ENCODE peak calls at places on chromosomes 1 and 21, in four cellular contexts. Q is GM12878, W is HCT116, R is K562. D is an unnamed sample.

GRCh38 chr1:241630899-241631298 is 9.3 kb downstream of the CHML start:
- DNase-seq in R (no peak), Q (no peak), W (no peak), D (no peak)

GRCh38 chr21:32131960-32132359 is 146.9 kb downstream of the MIS18A start:
- DNase-seq in W (no peak), R (peak; percentile 65), Q (no peak), D (no peak)

GRCh38 chr1:197116156-197116555 is 30.3 kb downstream of the ASPM start:
- DNase-seq in R (no peak), W (no peak), Q (no peak), D (no peak)

GRCh38 chr1:112040891-112041740 is 51.6 kb upstream of the KCND3 start:
- DNase-seq in Q (no peak), W (no peak), R (no peak), D (no peak)

GRCh38 chr1:232905324-232906034 is 44.9 kb upstream of the NTPCR start:
- DNase-seq in W (no peak), R (peak; percentile 4), Q (no peak), D (no peak)

GRCh38 chr1:32201011-32201855 is 838 bp downstream of the CCDC28B start:
- DNase-seq in R (peak; percentile 93), Q (peak; percentile 50), W (no peak), D (peak; percentile 61)

GRCh38 chr1:197604327-197604726 is 171.0 kb downstream of the DENND1B start:
- DNase-seq in W (no peak), Q (no peak), R (no peak), D (no peak)

GRCh38 chr1:93578911-93579825 is 102.5 kb downstream of the BCAR3 start:
- DNase-seq in W (no peak), R (no peak), Q (no peak), D (no peak)

GRCh38 chr21:36478941-36479340 is 981 bp downstream of the CLDN14 start:
- DNase-seq in Q (no peak), R (no peak), W (no peak), D (peak; percentile 57)

GRCh38 chr1:170483041-170483440 is 48.9 kb upstream of the GORAB start:
- DNase-seq in Q (no peak), W (no peak), R (no peak), D (no peak)

GRCh38 chr1:119767486-119767885 is 1.2 kb downstream of the HMGCS2 start:
- DNase-seq in R (no peak), W (no peak), Q (no peak), D (no peak)

GRCh38 chr1:37410815-37411214 is 63.6 kb upstream of the ZC3H12A start:
- DNase-seq in Q (no peak), W (no peak), R (peak; percentile 69), D (peak; percentile 81)

GRCh38 chr1:228687562-228687961 is 47.7 kb upstream of the RHOU start:
- DNase-seq in R (peak; percentile 3), Q (no peak), W (no peak), D (no peak)
- TF ChIP-seq ATF3 in R (no peak), Q (no peak), W (no peak), D (no peak)

GRCh38 chr1:24912359-24913273 is 17.5 kb downstream of the RUNX3 start:
- DNase-seq in W (no peak), R (no peak), Q (no peak), D (no peak)

GRCh38 chr1:24911651-24912144 is 18.4 kb downstream of the RUNX3 start:
- DNase-seq in R (no peak), Q (no peak), W (no peak), D (no peak)

GRCh38 chr1:24909388-24909898 is 20.6 kb downstream of the RUNX3 start:
- DNase-seq in Q (no peak), R (peak; percentile 74), W (no peak), D (peak; percentile 89)

GRCh38 chr1:24910210-24910609 is 19.9 kb downstream of the RUNX3 start:
- DNase-seq in Q (no peak), R (no peak), W (no peak), D (no peak)

GRCh38 chr1:24910751-24911650 is 19.1 kb downstream of the RUNX3 start:
- DNase-seq in W (no peak), R (peak; percentile 42), Q (no peak), D (no peak)
- TF ChIP-seq ATF3 in W (no peak), R (no peak), Q (no peak), D (no peak)

GRCh38 chr1:47184771-47185677 is 4.8 kb downstream of the PDZK1IP1 start:
- DNase-seq in R (no peak), Q (no peak), W (no peak), D (no peak)

GRCh38 chr1:47184090-47184735 is 5.6 kb downstream of the PDZK1IP1 start:
- DNase-seq in W (no peak), Q (no peak), R (no peak), D (no peak)

GRCh38 chr1:47187226-47187925 is 2.5 kb downstream of the PDZK1IP1 start:
- DNase-seq in Q (no peak), R (no peak), W (no peak), D (no peak)

GRCh38 chr1:47187926-47188250 is 1.9 kb downstream of the PDZK1IP1 start:
- DNase-seq in W (no peak), Q (no peak), R (no peak), D (no peak)

DNA sequence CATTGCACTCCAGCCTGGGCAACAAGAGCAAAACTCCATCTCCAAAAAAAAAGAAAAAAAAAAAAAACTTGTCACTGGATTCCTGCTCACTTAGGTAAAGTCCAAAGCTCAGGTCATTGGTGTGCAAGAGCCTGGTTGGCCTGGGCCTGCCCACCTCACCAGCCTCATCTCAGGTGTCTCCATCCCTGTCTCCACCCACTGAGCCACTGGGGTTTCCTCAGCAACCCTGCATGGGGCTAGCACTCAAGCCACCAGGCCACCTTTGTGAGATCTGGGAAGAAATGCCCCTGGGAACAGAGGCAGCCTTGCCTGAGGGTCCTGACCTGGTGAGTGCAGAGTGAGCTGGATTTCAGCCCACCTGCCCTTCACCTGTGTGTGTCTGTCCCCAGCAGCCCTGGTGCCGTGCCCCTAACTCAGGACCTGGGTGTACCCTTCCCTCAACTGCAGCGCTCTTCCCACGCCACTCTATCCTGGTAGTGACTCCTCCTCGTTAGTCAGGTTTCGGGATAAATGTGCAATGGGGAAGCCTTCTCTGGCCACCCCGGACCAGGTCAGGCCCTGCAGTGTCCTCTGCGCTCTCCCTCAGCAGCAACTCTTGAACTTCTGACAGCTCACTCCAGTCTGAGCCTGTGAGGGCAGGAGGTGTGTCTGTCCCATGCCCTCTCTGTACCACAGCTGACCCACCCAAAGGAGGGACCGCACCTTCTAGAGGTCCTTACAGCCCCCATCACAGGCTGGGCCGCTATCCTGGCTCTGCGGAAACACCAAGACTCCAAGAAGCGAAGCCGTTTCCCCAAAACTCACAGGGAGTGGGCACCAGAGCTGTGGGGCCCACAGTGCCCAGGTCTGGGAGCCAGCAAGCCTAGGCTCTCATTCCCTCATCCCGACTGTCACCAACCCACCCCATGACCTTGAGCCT is 3.3 kb downstream of the PDZK1IP1 start:
- DNase-seq in R (no peak), W (no peak), Q (no peak), D (no peak)
- TF ChIP-seq ATF3 in R (no peak), W (no peak), Q (no peak), D (no peak)

DNA sequence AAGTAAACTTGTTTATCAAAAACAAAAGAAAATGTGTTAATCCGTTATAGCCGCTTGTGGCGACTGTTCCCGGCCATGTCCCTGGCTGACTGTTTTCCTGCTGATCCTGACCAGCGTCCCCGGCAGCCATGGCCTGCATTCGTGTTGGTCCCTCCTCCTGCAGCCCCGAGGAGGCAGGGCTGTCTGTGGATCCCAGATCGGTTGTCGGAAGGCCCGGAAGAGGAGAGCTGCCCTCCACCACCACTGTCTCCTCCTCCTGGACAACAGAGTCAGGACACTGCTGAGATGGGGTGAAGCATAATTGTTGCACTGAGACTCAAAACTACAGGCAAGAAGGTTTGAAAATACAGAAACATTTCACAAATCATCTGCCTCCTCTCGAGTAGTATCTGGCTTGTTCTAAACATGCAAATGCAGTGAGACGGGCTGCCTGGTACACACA is 3.6 kb upstream of the MXRA8 start:
- DNase-seq in Q (no peak), R (no peak), W (no peak), D (peak; percentile 45)
- TF ChIP-seq ATF3 in Q (no peak), R (no peak), W (no peak), D (no peak)

D was measured in WTC11.